ENCODE peak calls at places on chromosomes 7 and 10, in ten cellular contexts. W is fibroblast of pulmonary artery, K is progenitor cell of endocrine pancreas, L is left ventricle myocardium inferior, V is heart right ventricle, B is kidney epithelial cell, P is epithelial cell of esophagus, G is colonic mucosa, O is Calu3, U is BJ. Z is an unnamed sample.

GRCh38 chr10:46525177-46525823 is 31.2 kb downstream of the GPRIN2 start:
- DNase-seq in W (peak; percentile 86), K (no peak), L (no peak), V (no peak), B (peak; percentile 82), P (peak; percentile 72), G (no peak), O (peak; percentile 78), U (peak; percentile 51), Z (peak; percentile 15)

GRCh38 chr10:36336315-36336714 is 694.2 kb upstream of the FZD8 start:
- DNase-seq in W (peak; percentile 29), K (no peak), L (no peak), V (no peak), B (no peak), P (no peak), G (no peak), O (no peak), U (peak; percentile 10), Z (no peak)

GRCh38 chr10:5206799-5207198 is 10.2 kb downstream of the AKR1C4 start:
- DNase-seq in W (no peak), K (no peak), L (no peak), V (no peak), B (no peak), P (no peak), G (no peak), O (no peak), U (no peak), Z (no peak)

GRCh38 chr10:51706225-51706624 is 6.8 kb upstream of the CSTF2T start:
- DNase-seq in W (peak; percentile 92), K (no peak), L (peak; percentile 70), V (peak; percentile 72), B (no peak), P (no peak), G (peak; percentile 45), O (no peak), U (peak; percentile 53), Z (no peak)

GRCh38 chr7:92131764-92132330 is 2.4 kb downstream of the CYP51A1 start:
- DNase-seq in W (no peak), K (no peak), L (no peak), V (no peak), B (no peak), P (no peak), G (no peak), O (no peak), U (no peak), Z (no peak)

GRCh38 chr7:21617916-21618390 is 75.1 kb downstream of the DNAH11 start:
- DNase-seq in W (peak; percentile 95), K (no peak), L (peak; percentile 56), V (peak; percentile 51), B (no peak), P (peak; percentile 88), G (peak; percentile 23), O (peak; percentile 78), U (peak; percentile 60), Z (no peak)

GRCh38 chr10:119135517-119135890 is 30.0 kb downstream of the SFXN4 start:
- DNase-seq in W (peak; percentile 82), K (no peak), L (no peak), V (no peak), B (no peak), P (no peak), G (no peak), O (no peak), U (no peak), Z (no peak)

GRCh38 chr7:135166338-135166989 is 4.0 kb downstream of the CYREN start:
- DNase-seq in W (no peak), K (no peak), L (no peak), V (no peak), B (no peak), P (no peak), G (no peak), O (no peak), U (no peak), Z (no peak)

GRCh38 chr7:35875292-35875691 is 74.4 kb downstream of the SEPTIN7 start:
- DNase-seq in W (peak; percentile 59), K (no peak), L (no peak), V (no peak), B (no peak), P (peak; percentile 3), G (no peak), O (no peak), U (no peak), Z (no peak)
- TF ChIP-seq CTCF in W (no peak), K (no peak), L (no peak), V (no peak), B (no peak), P (no peak), G (no peak), O (no peak), U (no peak), Z (no peak)

GRCh38 chr10:100827819-100828743 is 82.7 kb downstream of the PAX2 start:
- DNase-seq in W (no peak), K (peak; percentile 51), L (peak; percentile 26), V (no peak), B (no peak), P (no peak), G (peak; percentile 30), O (peak; percentile 48), U (no peak), Z (peak; percentile 79)
- TF ChIP-seq CTCF in W (no peak), K (no peak), L (no peak), V (no peak), B (no peak), P (no peak), G (no peak), O (no peak), U (no peak), Z (no peak)

DNA sequence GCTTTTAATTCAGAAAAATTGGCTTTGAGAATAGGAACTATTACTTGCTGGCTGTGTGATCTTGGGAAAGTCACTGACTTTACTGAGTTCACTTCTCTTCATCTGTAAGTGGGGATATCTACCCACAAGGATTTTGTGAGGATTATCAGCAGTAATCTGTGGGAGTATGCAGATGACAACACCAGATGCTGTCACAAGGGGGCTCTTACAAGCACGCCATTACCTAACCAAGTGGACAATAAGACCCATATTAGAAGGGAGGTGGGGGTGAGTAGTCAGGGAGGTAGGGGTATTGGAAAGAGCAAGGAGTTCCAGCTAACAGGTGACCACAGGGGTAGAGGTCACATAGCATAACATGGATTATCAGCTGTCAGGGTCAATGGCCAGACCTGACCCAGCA is 569.4 kb downstream of the SUGCT start:
- DNase-seq in W (no peak), K (no peak), L (no peak), V (no peak), B (no peak), P (no peak), G (no peak), O (no peak), U (no peak), Z (no peak)
- TF ChIP-seq CTCF in W (no peak), K (no peak), L (no peak), V (no peak), B (peak; percentile 3), P (no peak), G (no peak), O (no peak), U (no peak), Z (no peak)

GRCh38 chr10:93566435-93567276 is at the start of gene FFAR4:
- DNase-seq in W (no peak), K (no peak), L (peak; percentile 45), V (peak; percentile 14), B (no peak), P (no peak), G (peak; percentile 75), O (peak; percentile 70), U (no peak), Z (peak; percentile 55)
- TF ChIP-seq CTCF in W (no peak), K (no peak), L (no peak), V (no peak), B (no peak), P (no peak), G (no peak), O (no peak), U (no peak), Z (no peak)

Z was measured in nephron progenitor cell.